ENCODE peak calls at places on chromosome 9, in seven cellular contexts. Y is fibroblast of lung, D is epithelial cell of esophagus, F is GM12865, I is kidney epithelial cell, Z is endodermal cell, O is RWPE2. P is an unnamed sample.

GRCh38 chr9:35905912-35906679 is at the start of gene HRCT1:
- DNase-seq in Y (peak), D (peak), F (no peak), I (peak), Z (peak), O (peak), P (no peak)

GRCh38 chr9:93057024-93057702 is 1.3 kb upstream of the SUSD3 start:
- DNase-seq in Y (no peak), D (no peak), F (no peak), I (no peak), Z (peak), O (no peak), P (no peak)

GRCh38 chr9:36471359-36471758 is 71.3 kb upstream of the RNF38 start:
- DNase-seq in Y (no peak), D (no peak), F (no peak), I (no peak), Z (no peak), O (no peak), P (no peak)

GRCh38 chr9:77005216-77005615 is 14.2 kb upstream of the FOXB2 start:
- DNase-seq in Y (no peak), D (no peak), F (no peak), I (no peak), Z (peak), O (no peak), P (no peak)

GRCh38 chr9:124325816-124326215 is 68.1 kb downstream of the NEK6 start:
- DNase-seq in Y (no peak), D (no peak), F (no peak), I (no peak), Z (no peak), O (no peak), P (no peak)

GRCh38 chr9:109868222-109868621 is 88.2 kb downstream of the PALM2AKAP2 start:
- DNase-seq in Y (peak), D (no peak), F (no peak), I (no peak), Z (peak), O (no peak), P (no peak)

GRCh38 chr9:99181206-99181605 is 40.5 kb downstream of the ALG2 start:
- DNase-seq in Y (peak), D (no peak), F (peak), I (no peak), Z (no peak), O (no peak), P (no peak)

GRCh38 chr9:19201899-19202891 is 28.3 kb upstream of the DENND4C start:
- DNase-seq in Y (no peak), D (no peak), F (no peak), I (no peak), Z (peak), O (no peak), P (no peak)

GRCh38 chr9:23826120-23826629 is at the start of gene ELAVL2:
- DNase-seq in Y (peak), D (peak), F (no peak), I (peak), Z (peak), O (peak), P (no peak)

GRCh38 chr9:91043041-91043740 is 241.6 kb downstream of the SYK start:
- DNase-seq in Y (no peak), D (no peak), F (no peak), I (no peak), Z (no peak), O (no peak), P (no peak)

GRCh38 chr9:32877103-32877502 is 93.8 kb downstream of the TMEM215 start:
- DNase-seq in Y (no peak), D (peak), F (no peak), I (no peak), Z (no peak), O (no peak), P (no peak)

GRCh38 chr9:137143459-137143858 is 4.5 kb downstream of the GRIN1 start:
- DNase-seq in Y (no peak), D (no peak), F (no peak), I (no peak), Z (no peak), O (no peak), P (no peak)

GRCh38 chr9:75615284-75615683 is 275.2 kb upstream of the PCSK5 start:
- DNase-seq in Y (no peak), D (peak), F (no peak), I (no peak), Z (no peak), O (no peak), P (no peak)

GRCh38 chr9:136799079-136799853 is 3.1 kb downstream of the CCDC183 start:
- DNase-seq in Y (no peak), D (peak), F (no peak), I (no peak), Z (no peak), O (peak), P (no peak)

GRCh38 chr9:33340186-33340585 is 49.9 kb downstream of the NFX1 start:
- DNase-seq in Y (no peak), D (no peak), F (no peak), I (no peak), Z (peak), O (no peak), P (no peak)

GRCh38 chr9:100473271-100474081 is 527 bp downstream of the TMEFF1 start:
- DNase-seq in Y (peak), D (peak), F (peak), I (no peak), Z (peak), O (peak), P (peak)

GRCh38 chr9:104774831-104775573 is 11.1 kb downstream of the NIPSNAP3B start:
- DNase-seq in Y (no peak), D (no peak), F (peak), I (no peak), Z (no peak), O (no peak), P (no peak)

GRCh38 chr9:92032891-92033290 is 82.3 kb downstream of the SPTLC1 start:
- DNase-seq in Y (no peak), D (peak), F (no peak), I (no peak), Z (no peak), O (no peak), P (no peak)

GRCh38 chr9:109286981-109287380 is 33.9 kb downstream of the EPB41L4B start:
- DNase-seq in Y (peak), D (no peak), F (no peak), I (no peak), Z (no peak), O (no peak), P (no peak)

GRCh38 chr9:96450613-96451544 is 910 bp downstream of the HABP4 start:
- DNase-seq in Y (peak), D (peak), F (peak), I (no peak), Z (peak), O (no peak), P (no peak)

GRCh38 chr9:72577212-72577753 is 55.9 kb downstream of the TMC1 start:
- DNase-seq in Y (peak), D (peak), F (no peak), I (no peak), Z (no peak), O (no peak), P (no peak)

GRCh38 chr9:107944387-107944786 is 454.8 kb upstream of the KLF4 start:
- DNase-seq in Y (no peak), D (no peak), F (no peak), I (no peak), Z (no peak), O (no peak), P (peak)

GRCh38 chr9:98861881-98862501 is 54.5 kb downstream of the GALNT12 start:
- DNase-seq in Y (peak), D (no peak), F (peak), I (no peak), Z (no peak), O (no peak), P (no peak)

GRCh38 chr9:69674741-69675438 is 2.7 kb upstream of the APBA1 start:
- DNase-seq in Y (peak), D (peak), F (no peak), I (no peak), Z (no peak), O (no peak), P (no peak)

GRCh38 chr9:90365646-90366045 is 277.0 kb downstream of the DIRAS2 start:
- DNase-seq in Y (no peak), D (peak), F (no peak), I (no peak), Z (no peak), O (no peak), P (no peak)

GRCh38 chr9:134781895-134782294 is 98.7 kb upstream of the FCN2 start:
- DNase-seq in Y (no peak), D (no peak), F (no peak), I (no peak), Z (peak), O (no peak), P (peak)

GRCh38 chr9:4096121-4096520 is 203.7 kb downstream of the GLIS3 start:
- DNase-seq in Y (peak), D (no peak), F (no peak), I (no peak), Z (no peak), O (no peak), P (no peak)

GRCh38 chr9:117796681-117797080 is 92.5 kb downstream of the TLR4 start:
- DNase-seq in Y (peak), D (no peak), F (no peak), I (no peak), Z (no peak), O (no peak), P (no peak)

GRCh38 chr9:129506892-129507291 is 114.0 kb downstream of the C9orf50 start:
- DNase-seq in Y (peak), D (no peak), F (no peak), I (no peak), Z (no peak), O (no peak), P (no peak)

GRCh38 chr9:109101202-109101595 is 18.5 kb downstream of the TMEM245 start:
- DNase-seq in Y (no peak), D (no peak), F (no peak), I (no peak), Z (no peak), O (no peak), P (no peak)

GRCh38 chr9:41229408-41230401 is 40.6 kb upstream of the ZNG1F start:
- DNase-seq in Y (peak), D (peak), F (peak), I (no peak), Z (peak), O (peak), P (no peak)

GRCh38 chr9:1869843-1870242 is 145.3 kb upstream of the SMARCA2 start:
- DNase-seq in Y (no peak), D (peak), F (peak), I (no peak), Z (peak), O (no peak), P (peak)

GRCh38 chr9:72280913-72281500 is 84.0 kb downstream of the ZFAND5 start:
- DNase-seq in Y (peak), D (peak), F (peak), I (no peak), Z (peak), O (no peak), P (peak)

GRCh38 chr9:70924905-70925547 is 196.4 kb downstream of the TRPM3 start:
- DNase-seq in Y (peak), D (peak), F (peak), I (peak), Z (peak), O (no peak), P (peak)

GRCh38 chr9:133385452-133385851 is 9.3 kb downstream of the STKLD1 start:
- DNase-seq in Y (no peak), D (no peak), F (no peak), I (no peak), Z (no peak), O (no peak), P (no peak)

GRCh38 chr9:133384736-133385321 is 8.7 kb downstream of the STKLD1 start:
- DNase-seq in Y (no peak), D (no peak), F (no peak), I (no peak), Z (no peak), O (no peak), P (no peak)

GRCh38 chr9:133387680-133388079 is 11.5 kb downstream of the STKLD1 start:
- DNase-seq in Y (no peak), D (peak), F (no peak), I (no peak), Z (no peak), O (no peak), P (no peak)

GRCh38 chr9:133389025-133389557 is 12.9 kb downstream of the STKLD1 start:
- DNase-seq in Y (no peak), D (no peak), F (no peak), I (no peak), Z (no peak), O (no peak), P (no peak)

GRCh38 chr9:133386338-133386737 is 10.2 kb downstream of the STKLD1 start:
- DNase-seq in Y (no peak), D (no peak), F (no peak), I (no peak), Z (no peak), O (no peak), P (no peak)
- H3K4me3 ChIP-seq in Y (no peak), D (no peak), F (no peak), I (no peak), Z (no peak), O (no peak), P (no peak)

DNA sequence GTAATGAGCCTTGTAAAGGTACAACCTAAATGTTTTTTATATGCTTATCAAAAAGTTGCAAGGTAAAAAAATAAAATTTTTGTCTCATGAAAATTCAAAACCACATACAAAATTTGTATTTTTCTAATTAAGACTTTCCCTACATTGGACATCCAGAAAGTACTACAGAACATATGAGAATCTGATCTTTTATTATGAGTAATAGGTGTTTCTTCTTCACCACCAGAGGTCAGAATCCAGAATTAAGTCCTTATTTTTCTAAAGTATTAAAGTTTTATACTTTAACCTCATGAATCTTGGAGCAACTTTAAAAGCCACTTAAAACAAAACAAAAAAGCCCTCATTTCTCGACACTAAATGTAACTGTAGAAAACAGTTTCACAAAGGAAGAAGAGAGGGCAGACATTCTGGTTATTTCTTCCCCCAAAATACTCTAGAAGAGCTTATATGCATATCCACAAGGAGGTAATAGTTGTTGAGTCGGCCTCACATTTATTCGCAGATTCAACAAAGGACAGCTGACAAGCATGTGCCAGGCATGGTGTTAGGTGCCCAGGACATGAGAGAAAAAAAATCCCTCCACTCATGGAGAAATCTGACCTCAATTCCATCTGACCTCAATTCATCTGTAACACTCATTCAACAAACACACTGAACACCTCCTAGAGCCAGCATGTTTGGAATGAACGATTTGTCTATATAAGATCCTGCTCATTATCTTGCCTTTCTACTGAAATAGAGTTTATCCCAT is 69.2 kb downstream of the MLLT3 start:
- DNase-seq in Y (peak), D (peak), F (peak), I (no peak), Z (no peak), O (no peak), P (peak)
- H3K4me3 ChIP-seq in Y (no peak), D (no peak), F (peak), I (no peak), Z (no peak), O (no peak), P (peak)

GRCh38 chr9:131396626-131397025 is 2.7 kb downstream of the PRRC2B start:
- DNase-seq in Y (no peak), D (no peak), F (no peak), I (no peak), Z (no peak), O (no peak), P (no peak)
- H3K4me3 ChIP-seq in Y (peak), D (peak), F (peak), I (peak), Z (peak), O (no peak), P (peak)

DNA sequence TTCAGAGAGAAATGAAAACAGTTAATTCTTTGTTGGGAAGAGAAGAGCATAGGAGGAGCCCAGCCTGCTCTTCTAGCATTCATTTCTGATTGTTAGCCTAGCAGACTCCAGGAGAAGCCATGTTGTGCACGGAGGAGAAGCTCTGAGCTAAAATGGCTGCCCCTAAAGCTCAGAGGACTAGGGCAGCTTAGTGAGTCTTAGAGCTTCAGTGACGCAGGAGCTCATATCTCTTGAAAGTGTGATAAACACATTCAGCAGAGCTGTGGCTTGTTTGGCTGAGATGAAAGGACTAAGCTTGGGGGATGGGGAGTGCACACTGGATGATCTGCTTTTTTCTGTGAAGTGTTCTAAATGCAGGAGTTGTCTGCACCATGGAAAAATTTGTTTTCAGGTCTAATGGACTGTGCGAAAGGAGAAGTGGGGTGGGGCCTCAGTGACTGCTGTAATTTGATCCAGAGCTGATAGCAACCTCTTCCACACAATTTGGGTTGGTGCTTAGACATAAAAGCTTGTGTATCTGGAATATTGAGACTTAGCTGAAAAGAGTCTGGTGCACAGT is 58.5 kb downstream of the ZNF462 start:
- DNase-seq in Y (peak), D (peak), F (no peak), I (peak), Z (peak), O (no peak), P (peak)
- H3K4me3 ChIP-seq in Y (no peak), D (no peak), F (no peak), I (no peak), Z (peak), O (no peak), P (no peak)

GRCh38 chr9:86333651-86334050 is 20.6 kb downstream of the TUT7 start:
- DNase-seq in Y (no peak), D (no peak), F (no peak), I (no peak), Z (no peak), O (no peak), P (no peak)

GRCh38 chr9:86341007-86341491 is 13.2 kb downstream of the TUT7 start:
- DNase-seq in Y (peak), D (no peak), F (peak), I (no peak), Z (no peak), O (no peak), P (no peak)

GRCh38 chr9:86340356-86341006 is 13.7 kb downstream of the TUT7 start:
- DNase-seq in Y (peak), D (no peak), F (no peak), I (no peak), Z (no peak), O (no peak), P (no peak)

GRCh38 chr9:86337469-86338107 is 16.6 kb downstream of the TUT7 start:
- DNase-seq in Y (no peak), D (no peak), F (peak), I (no peak), Z (no peak), O (no peak), P (peak)

DNA sequence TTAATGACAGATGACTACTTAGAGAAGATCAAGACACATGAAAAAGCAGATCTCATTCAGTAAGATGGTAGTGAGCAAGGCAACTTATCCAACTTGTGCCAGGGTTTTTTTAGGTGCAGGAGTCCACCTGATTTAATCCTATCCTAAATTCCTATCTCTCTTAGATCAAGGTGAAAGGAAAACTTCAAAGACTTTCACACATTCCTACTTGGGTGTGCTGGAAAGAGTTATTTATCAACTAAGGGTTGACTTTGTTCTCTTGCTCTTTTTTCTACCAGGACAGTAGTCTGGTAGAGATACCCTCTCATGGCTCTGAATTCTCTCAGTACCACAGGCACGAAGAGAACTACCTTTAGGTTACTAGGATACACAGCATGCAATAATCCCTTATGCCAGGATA is 18.2 kb downstream of the TUT7 start:
- DNase-seq in Y (no peak), D (no peak), F (no peak), I (no peak), Z (no peak), O (no peak), P (no peak)
- H3K4me3 ChIP-seq in Y (no peak), D (no peak), F (no peak), I (no peak), Z (no peak), O (no peak), P (no peak)

DNA sequence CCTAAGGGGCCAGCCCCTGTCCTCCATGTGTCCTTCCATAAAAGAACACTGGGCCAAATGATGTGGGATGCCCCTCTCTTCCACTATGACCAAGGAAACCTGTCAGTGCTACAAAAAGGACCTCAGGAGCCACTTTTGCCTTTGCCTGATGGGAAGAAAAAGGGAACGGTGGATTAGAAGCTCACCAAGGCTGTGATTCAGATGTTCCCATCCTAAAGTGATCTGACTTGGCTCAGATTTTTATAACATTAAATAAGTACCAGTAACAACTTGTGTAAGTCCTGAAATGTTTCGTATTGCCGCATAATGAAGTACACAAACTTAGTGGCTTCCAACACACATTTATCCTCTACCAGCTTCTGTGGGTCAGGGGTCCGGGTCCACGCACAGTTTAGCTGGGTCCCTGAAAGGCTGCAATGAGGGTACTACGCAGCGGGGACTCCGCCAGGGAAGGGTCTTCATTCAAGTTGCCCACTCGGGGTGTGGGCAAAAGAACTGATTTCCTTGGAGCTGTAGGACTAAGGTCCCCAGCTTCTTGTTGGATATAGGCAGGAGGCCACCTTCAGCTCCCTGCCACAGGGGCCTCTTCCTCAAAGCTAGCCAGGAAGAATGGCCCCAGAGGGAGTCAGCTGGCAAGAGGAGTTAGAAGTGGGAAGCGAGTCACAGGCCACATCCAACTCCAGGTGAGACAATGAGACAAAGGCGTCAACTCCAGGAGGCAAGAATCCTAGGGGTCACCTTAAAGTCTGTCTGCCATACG is 60.4 kb downstream of the RAPGEF1 start:
- DNase-seq in Y (no peak), D (peak), F (no peak), I (no peak), Z (no peak), O (no peak), P (no peak)
- H3K4me3 ChIP-seq in Y (no peak), D (no peak), F (no peak), I (no peak), Z (no peak), O (no peak), P (peak)

GRCh38 chr9:31347082-31347617 is 1037.3 kb upstream of the ACO1 start:
- DNase-seq in Y (peak), D (peak), F (peak), I (peak), Z (no peak), O (no peak), P (peak)
- H3K4me3 ChIP-seq in Y (peak), D (no peak), F (peak), I (no peak), Z (no peak), O (no peak), P (peak)

GRCh38 chr9:125745682-125746016 is 1.5 kb upstream of the PBX3 start:
- DNase-seq in Y (no peak), D (no peak), F (no peak), I (no peak), Z (no peak), O (no peak), P (no peak)
- H3K4me3 ChIP-seq in Y (peak), D (peak), F (peak), I (peak), Z (peak), O (peak), P (peak)